ENCODE peak calls at places on chromosomes 3 and 15, in seven cellular contexts. J is HCT116, M is stomach, A is GM12891, V is transverse colon, Y is upper lobe of left lung, K is suprapubic skin. T is an unnamed sample.

GRCh38 chr3:98058244-98058960 is 23.3 kb upstream of the GABRR3 start:
- DNase-seq in J (no peak), M (no peak), A (no peak), V (no peak), Y (no peak), K (no peak), T (no peak)

GRCh38 chr15:52103217-52104207 is 9.1 kb downstream of the BCL2L10 start:
- DNase-seq in J (peak), M (no peak), A (no peak), V (peak), Y (no peak), K (no peak), T (no peak)

GRCh38 chr15:98954411-98954810 is 53.2 kb downstream of the PGPEP1L start:
- DNase-seq in J (no peak), M (no peak), A (no peak), V (peak), Y (no peak), K (no peak), T (no peak)

GRCh38 chr3:32719931-32720330 is 34.9 kb downstream of the CNOT10 start:
- DNase-seq in J (no peak), M (no peak), A (no peak), V (no peak), Y (no peak), K (no peak), T (no peak)

GRCh38 chr3:17238029-17238428 is 353.3 kb downstream of the PLCL2 start:
- DNase-seq in J (no peak), M (no peak), A (no peak), V (no peak), Y (no peak), K (no peak), T (no peak)

GRCh38 chr3:188950832-188951489 is 220.8 kb upstream of the TPRG1 start:
- DNase-seq in J (peak), M (peak), A (no peak), V (peak), Y (no peak), K (peak), T (no peak)

GRCh38 chr15:78768531-78769408 is 42.5 kb downstream of the ADAMTS7 start:
- DNase-seq in J (no peak), M (no peak), A (no peak), V (no peak), Y (peak), K (no peak), T (no peak)

GRCh38 chr15:89017370-89018066 is 70.7 kb upstream of the ABHD2 start:
- DNase-seq in J (peak), M (peak), A (peak), V (peak), Y (peak), K (peak), T (peak)

GRCh38 chr15:40932146-40932545 is 3.0 kb downstream of the DLL4 start:
- DNase-seq in J (no peak), M (no peak), A (no peak), V (peak), Y (no peak), K (no peak), T (no peak)

GRCh38 chr15:39466428-39466827 is 114.5 kb upstream of the THBS1 start:
- DNase-seq in J (no peak), M (peak), A (no peak), V (peak), Y (peak), K (peak), T (no peak)

GRCh38 chr15:73987646-73988045 is 4.4 kb downstream of the STOML1 start:
- DNase-seq in J (no peak), M (no peak), A (no peak), V (no peak), Y (no peak), K (no peak), T (no peak)

GRCh38 chr3:139491966-139492365 is 15.7 kb upstream of the RBP2 start:
- DNase-seq in J (no peak), M (no peak), A (no peak), V (no peak), Y (no peak), K (no peak), T (no peak)

GRCh38 chr3:107681385-107681784 is 158.6 kb downstream of the BBX start:
- DNase-seq in J (no peak), M (no peak), A (no peak), V (no peak), Y (no peak), K (no peak), T (no peak)

GRCh38 chr3:107271787-107272387 is 105.4 kb upstream of the CCDC54 start:
- DNase-seq in J (peak), M (no peak), A (no peak), V (no peak), Y (no peak), K (no peak), T (no peak)

GRCh38 chr3:131421301-131421700 is 39.7 kb downstream of the NUDT16 start:
- DNase-seq in J (no peak), M (no peak), A (no peak), V (no peak), Y (no peak), K (no peak), T (no peak)

GRCh38 chr15:35047528-35047927 is 37.6 kb downstream of the NANOGP8 start:
- DNase-seq in J (no peak), M (no peak), A (no peak), V (no peak), Y (no peak), K (no peak), T (no peak)
- TF ChIP-seq POLR2AphosphoS5 in J (no peak), M (no peak), A (no peak), V (no peak), Y (no peak), K (no peak), T (no peak)

DNA sequence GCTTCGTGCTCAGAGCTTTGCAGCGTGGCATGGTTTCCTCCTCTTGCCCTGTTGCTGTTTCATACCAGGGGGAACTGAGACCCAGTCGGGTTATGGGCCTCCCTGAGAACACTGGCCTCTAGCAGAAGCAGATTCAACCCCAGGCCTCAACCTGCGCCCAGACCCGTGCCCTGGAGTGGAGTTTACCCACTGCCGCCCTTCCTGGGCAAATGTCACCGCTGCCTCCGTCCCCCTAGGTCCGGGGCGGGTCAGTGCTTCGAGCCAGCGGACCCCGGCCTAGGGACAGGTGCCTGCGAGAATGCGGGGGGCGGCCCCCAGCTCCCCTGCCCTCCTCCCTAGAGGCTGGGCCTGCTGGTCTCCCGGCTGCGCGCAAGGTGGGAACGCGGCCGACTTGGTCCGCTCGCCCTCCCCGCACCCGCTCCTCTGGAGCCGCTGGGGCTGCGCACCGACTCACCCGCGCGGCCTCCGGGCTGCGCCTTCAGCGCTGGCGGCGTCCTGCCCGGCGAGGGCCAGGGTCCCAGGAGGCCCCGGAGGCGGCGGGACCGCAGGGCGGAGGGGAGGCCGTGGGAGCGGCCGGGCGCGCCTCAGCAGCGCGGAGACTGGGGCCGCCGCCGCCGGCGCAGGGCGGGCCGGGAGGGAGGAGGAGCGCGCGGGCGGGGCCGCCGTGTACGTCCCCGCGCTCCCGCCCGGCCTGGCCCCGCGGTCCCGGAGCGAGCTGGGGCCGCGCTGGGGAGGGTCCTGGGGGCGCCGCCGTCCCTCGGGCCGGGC is at the start of gene PIGZ:
- DNase-seq in J (no peak), M (peak), A (peak), V (peak), Y (peak), K (no peak), T (peak)
- TF ChIP-seq POLR2A in J (peak), M (no peak), A (no peak), V (no peak), Y (peak), K (no peak), T (peak)

GRCh38 chr3:48429416-48430358 is at the start of gene PLXNB1:
- DNase-seq in J (no peak), M (peak), A (peak), V (peak), Y (peak), K (peak), T (peak)
- TF ChIP-seq POLR2AphosphoS5 in J (peak), M (peak), A (no peak), V (no peak), Y (no peak), K (no peak), T (no peak)

GRCh38 chr15:82709421-82710207 is at the start of gene AP3B2:
- DNase-seq in J (no peak), M (peak), A (peak), V (peak), Y (peak), K (no peak), T (peak)
- TF ChIP-seq POLR2A in J (no peak), M (no peak), A (no peak), V (no peak), Y (no peak), K (no peak), T (no peak)

GRCh38 chr15:68256675-68257450 is 20.7 kb upstream of the FEM1B start:
- DNase-seq in J (no peak), M (peak), A (peak), V (peak), Y (peak), K (peak), T (peak)
- TF ChIP-seq POLR2AphosphoS5 in J (no peak), M (peak), A (no peak), V (peak), Y (peak), K (peak), T (no peak)

DNA sequence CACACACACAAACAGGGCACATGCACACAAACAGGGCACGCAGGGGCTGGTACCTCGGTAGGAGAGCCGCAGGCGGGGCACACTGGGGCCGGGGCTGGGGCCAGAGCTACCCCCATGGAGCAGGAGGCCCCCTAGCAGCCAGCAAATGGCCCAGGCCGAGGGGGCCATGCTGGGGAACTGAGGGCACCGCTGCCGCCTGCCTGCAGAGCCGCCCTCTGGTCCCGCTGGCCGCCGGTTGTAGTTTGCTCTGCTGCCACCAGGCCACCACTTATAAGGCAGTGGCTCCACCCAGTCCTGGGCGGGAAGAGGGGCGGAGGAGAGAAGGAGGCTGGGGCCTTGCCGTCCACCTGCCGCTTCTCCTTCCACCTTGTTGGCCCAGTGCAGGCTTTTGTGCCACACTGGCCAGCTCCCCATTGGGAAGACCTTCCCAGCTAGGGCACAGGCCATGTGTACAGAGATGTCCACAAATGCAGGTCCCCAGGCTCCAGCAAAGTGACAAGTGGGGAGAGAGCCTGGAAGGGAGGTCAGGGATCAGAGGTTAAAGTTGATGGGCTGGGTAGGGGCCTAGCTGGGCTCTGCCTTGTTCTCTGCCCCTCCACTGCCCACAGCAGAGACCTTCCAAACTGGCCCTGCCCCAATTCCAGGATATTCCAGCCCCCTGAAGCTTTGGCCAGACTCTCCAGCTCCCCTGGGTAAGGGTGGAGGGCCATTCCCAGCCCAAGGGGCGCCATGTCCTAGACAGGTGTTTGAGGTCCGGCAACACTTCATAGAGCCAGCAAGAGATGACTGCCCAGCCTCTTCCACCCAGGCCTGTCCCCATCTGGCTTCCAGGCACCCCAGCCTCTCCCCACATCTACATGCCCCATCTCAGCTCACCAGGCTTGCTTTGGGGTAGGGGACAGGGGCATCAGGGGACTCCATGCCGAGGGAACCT is at the start of gene SEMA3G:
- DNase-seq in J (peak), M (peak), A (peak), V (peak), Y (peak), K (peak), T (peak)
- TF ChIP-seq POLR2A in J (peak), M (peak), A (no peak), V (no peak), Y (no peak), K (no peak), T (no peak)

GRCh38 chr3:177420643-177421042 is 223.4 kb upstream of the TBL1XR1 start:
- DNase-seq in J (no peak), M (no peak), A (no peak), V (no peak), Y (no peak), K (no peak), T (no peak)
- TF ChIP-seq POLR2AphosphoS5 in J (no peak), M (no peak), A (no peak), V (no peak), Y (no peak), K (no peak), T (no peak)

GRCh38 chr3:13055634-13056033 is 17.6 kb downstream of the IQSEC1 start:
- DNase-seq in J (no peak), M (no peak), A (no peak), V (no peak), Y (no peak), K (no peak), T (no peak)
- TF ChIP-seq POLR2A in J (no peak), M (no peak), A (no peak), V (no peak), Y (no peak), K (no peak), T (no peak)

T was measured in GM12892.